ENCODE peak calls at places on chromosomes 4 and X, in four cellular contexts. R is thyroid gland, S is mammary epithelial cell, G is heart left ventricle. L is an unnamed sample.

GRCh38 chrX:33725556-33726232 is 406.4 kb downstream of the FAM47A start:
- DNase-seq in R (peak), S (peak), G (no peak), L (no peak)

GRCh38 chr4:161554372-161554990 is 609.3 kb downstream of the FSTL5 start:
- DNase-seq in R (no peak), S (peak), G (no peak), L (no peak)

GRCh38 chr4:114334808-114335739 is 263.5 kb upstream of the UGT8 start:
- DNase-seq in R (no peak), S (peak), G (no peak), L (no peak)

GRCh38 chrX:73577368-73577767 is 14.4 kb downstream of the CHIC1 start:
- DNase-seq in R (peak), S (peak), G (no peak), L (peak)

GRCh38 chrX:155643240-155643639 is 30.5 kb upstream of the TMLHE start:
- DNase-seq in R (no peak), S (no peak), G (no peak), L (no peak)

GRCh38 chr4:139889194-139889762 is 223.7 kb downstream of the MGST2 start:
- DNase-seq in R (peak), S (peak), G (no peak), L (no peak)

GRCh38 chrX:133053854-133054565 is 42.9 kb downstream of the USP26 start:
- DNase-seq in R (no peak), S (peak), G (no peak), L (no peak)

GRCh38 chrX:129649268-129650182 is 5.2 kb downstream of the APLN start:
- DNase-seq in R (no peak), S (no peak), G (no peak), L (no peak)

GRCh38 chr4:124427095-124427767 is 285.3 kb downstream of the ANKRD50 start:
- DNase-seq in R (peak), S (no peak), G (no peak), L (no peak)

GRCh38 chr4:174702974-174703478 is 126.0 kb downstream of the GLRA3 start:
- DNase-seq in R (no peak), S (no peak), G (no peak), L (no peak)

GRCh38 chr4:15654556-15655222 is 468 bp downstream of the FBXL5 start:
- DNase-seq in R (peak), S (peak), G (peak), L (peak)

GRCh38 chr4:8494218-8494617 is 53.6 kb downstream of the TRMT44 start:
- DNase-seq in R (no peak), S (no peak), G (no peak), L (no peak)

DNA sequence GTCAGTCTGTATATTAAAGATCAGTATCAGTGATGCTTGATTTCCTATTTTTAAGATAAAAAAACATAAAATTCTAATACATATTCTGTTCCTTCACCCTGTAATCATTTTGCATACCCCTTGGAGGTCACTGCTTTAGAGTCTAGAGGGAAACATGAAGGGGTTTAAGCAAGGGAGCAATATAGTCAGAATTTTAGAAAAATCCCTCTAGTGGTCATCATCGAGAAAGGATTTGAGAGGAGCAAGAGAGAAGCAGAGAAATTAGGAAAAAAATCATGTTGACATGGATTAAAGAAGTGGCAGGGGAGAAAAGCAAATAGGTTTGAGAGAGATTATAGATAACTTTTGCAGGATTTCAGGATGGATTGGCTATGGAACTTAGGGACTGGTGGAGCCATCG is 11.1 kb downstream of the APEX2 start:
- DNase-seq in R (no peak), S (no peak), G (no peak), L (no peak)
- TF ChIP-seq CTCF in R (no peak), S (peak), G (no peak), L (no peak)

GRCh38 chrX:107773206-107773605 is 2.4 kb downstream of the TSC22D3 start:
- DNase-seq in R (peak), S (no peak), G (no peak), L (no peak)
- H3K4me3 ChIP-seq in R (no peak), S (no peak), G (peak), L (peak)

GRCh38 chr4:33650036-33650435 is 2594.3 kb downstream of the ARAP2 start:
- DNase-seq in R (no peak), S (no peak), G (no peak), L (no peak)

GRCh38 chr4:33649015-33649414 is 2595.3 kb downstream of the ARAP2 start:
- DNase-seq in R (no peak), S (peak), G (no peak), L (no peak)
- TF ChIP-seq CTCF in R (no peak), S (peak), G (peak), L (no peak)

GRCh38 chr4:145217339-145217738 is 37.0 kb upstream of the OTUD4 start:
- DNase-seq in R (no peak), S (no peak), G (no peak), L (no peak)
- H3K4me3 ChIP-seq in R (no peak), S (no peak), G (no peak), L (no peak)

GRCh38 chr4:117700111-117700892 is 334.0 kb upstream of the NDST3 start:
- DNase-seq in R (no peak), S (peak), G (no peak), L (no peak)
- TF ChIP-seq CTCF in R (no peak), S (peak), G (no peak), L (no peak)

GRCh38 chr4:176781739-176782100 is 11.0 kb downstream of the VEGFC start:
- DNase-seq in R (no peak), S (no peak), G (no peak), L (no peak)

GRCh38 chr4:176784816-176785215 is 7.9 kb downstream of the VEGFC start:
- DNase-seq in R (no peak), S (no peak), G (no peak), L (no peak)

GRCh38 chr4:176780995-176781738 is 11.6 kb downstream of the VEGFC start:
- DNase-seq in R (no peak), S (peak), G (no peak), L (no peak)

GRCh38 chr4:176782794-176783193 is 9.9 kb downstream of the VEGFC start:
- DNase-seq in R (peak), S (no peak), G (no peak), L (no peak)

GRCh38 chr4:176782191-176782590 is 10.5 kb downstream of the VEGFC start:
- DNase-seq in R (peak), S (no peak), G (no peak), L (no peak)
- H3K4me3 ChIP-seq in R (no peak), S (no peak), G (peak), L (no peak)